ENCODE peak calls at places on chromosomes 1 and 21, in eight cellular contexts. J is NCI-H1092 treated with DMSO at 0.1 percent for 48 hours; Z is T follicular helper cell; Q is T1000; V is CD4-positive, alpha-beta T cell; B is astrocyte; X is anterior cingulate cortex; C is NCI-H774. Y is an unnamed sample.

GRCh38 chr1:203199481-203200058 is 13.1 kb upstream of the CHI3L1 start:
- DNase-seq in V (no peak), Q (no peak), X (no peak), C (no peak), Z (no peak), B (no peak), J (no peak), Y (peak)

GRCh38 chr1:239987103-239987745 is 104.5 kb upstream of the FMN2 start:
- DNase-seq in Z (no peak), J (peak), Q (peak), X (no peak), V (no peak), C (peak), B (peak), Y (peak)

GRCh38 chr1:156766288-156767100 is 841 bp upstream of the PRCC start:
- DNase-seq in B (no peak), Q (no peak), C (no peak), Z (no peak), J (peak), X (no peak), V (no peak), Y (no peak)

GRCh38 chr1:94851571-94851970 is 31.4 kb downstream of the SLC44A3 start:
- DNase-seq in C (no peak), B (no peak), J (no peak), Z (no peak), X (peak), V (no peak), Q (no peak), Y (no peak)

GRCh38 chr1:209839875-209840491 is 12.2 kb downstream of the UTP25 start:
- DNase-seq in V (no peak), B (peak), X (no peak), C (no peak), Q (peak), Z (no peak), J (no peak), Y (peak)

GRCh38 chr1:194067772-194068171 is 881.4 kb upstream of the B3GALT2 start:
- DNase-seq in C (no peak), Z (no peak), X (no peak), V (no peak), Q (no peak), J (no peak), B (peak), Y (peak)

GRCh38 chr1:55286851-55287602 is 71.9 kb upstream of the USP24 start:
- DNase-seq in J (no peak), B (peak), X (no peak), V (no peak), C (no peak), Z (no peak), Q (no peak), Y (peak)

GRCh38 chr21:16196521-16197208 is 466.9 kb downstream of the USP25 start:
- DNase-seq in X (no peak), B (peak), Q (no peak), C (no peak), J (no peak), Z (no peak), V (no peak), Y (peak)

GRCh38 chr1:85420199-85420598 is 44.8 kb downstream of the DDAH1 start:
- DNase-seq in X (no peak), Q (no peak), V (no peak), B (no peak), C (no peak), Z (no peak), J (no peak), Y (no peak)

GRCh38 chr1:99005142-99005491 is 456 bp upstream of the PLPPR5 start:
- DNase-seq in Q (no peak), C (no peak), X (peak), B (no peak), V (no peak), Z (no peak), J (no peak), Y (no peak)

GRCh38 chr1:65175171-65176070 is 27.4 kb downstream of the AK4 start:
- DNase-seq in Z (no peak), Q (no peak), C (no peak), J (no peak), X (peak), B (no peak), V (no peak), Y (no peak)

GRCh38 chr1:151458936-151459330 is 361 bp downstream of the POGZ start:
- DNase-seq in Z (peak), C (peak), B (peak), V (peak), X (peak), J (peak), Q (peak), Y (peak)

GRCh38 chr1:16521288-16521583 is 7.2 kb upstream of the RNU1-1 start:
- DNase-seq in B (no peak), V (no peak), X (no peak), Z (no peak), J (no peak), C (no peak), Q (no peak), Y (no peak)

GRCh38 chr1:183416850-183417690 is 1.1 kb downstream of the NMNAT2 start:
- DNase-seq in Z (no peak), B (peak), J (peak), Q (peak), C (no peak), X (peak), V (no peak), Y (peak)

GRCh38 chr1:53120659-53121058 is 21.8 kb downstream of the SLC1A7 start:
- DNase-seq in X (no peak), V (no peak), Z (no peak), C (no peak), B (no peak), J (no peak), Q (no peak), Y (no peak)

Y was measured in amniotic epithelial cell.